ENCODE peak calls at places on chromosomes 1 and 21, in seven cellular contexts. I is iris pigment epithelial cell, L is kidney tubule cell, D is astrocyte of the spinal cord, Q is NCI-H2171, V is lung, J is amniotic stem cell. K is an unnamed sample.

GRCh38 chr1:214427871-214428277 is 123.5 kb downstream of the PTPN14 start:
- DNase-seq in L (peak), D (peak), V (no peak), Q (no peak), J (no peak), I (peak), K (no peak)

GRCh38 chr1:88730995-88731394 is 46.9 kb downstream of the PKN2 start:
- DNase-seq in J (no peak), L (no peak), I (no peak), D (no peak), V (no peak), Q (no peak), K (no peak)

GRCh38 chr1:226666714-226667113 is 72.4 kb downstream of the ITPKB start:
- DNase-seq in Q (no peak), I (no peak), V (no peak), J (no peak), D (no peak), L (no peak), K (no peak)

GRCh38 chr1:181128592-181129497 is 40.3 kb downstream of the IER5 start:
- DNase-seq in J (no peak), I (no peak), D (no peak), V (no peak), Q (peak), L (no peak), K (no peak)

GRCh38 chr1:85617582-85618237 is 37.1 kb downstream of the CCN1 start:
- DNase-seq in Q (no peak), I (peak), L (peak), D (peak), V (no peak), J (peak), K (no peak)

GRCh38 chr1:244645890-244646289 is 7.0 kb upstream of the DESI2 start:
- DNase-seq in I (no peak), J (no peak), Q (no peak), L (no peak), V (no peak), D (no peak), K (no peak)

GRCh38 chr1:20936621-20937020 is 149.5 kb upstream of the HP1BP3 start:
- DNase-seq in J (no peak), I (peak), V (no peak), D (peak), L (no peak), Q (no peak), K (no peak)

GRCh38 chr1:211599250-211599649 is 20.3 kb upstream of the SLC30A1 start:
- DNase-seq in D (no peak), I (no peak), J (no peak), V (no peak), Q (no peak), L (no peak), K (no peak)

GRCh38 chr21:41348434-41348833 is 13.4 kb upstream of the MX2 start:
- DNase-seq in Q (no peak), L (no peak), J (no peak), V (no peak), I (no peak), D (no peak), K (peak)

GRCh38 chr1:231629132-231629531 is 2.5 kb downstream of the DISC1 start:
- DNase-seq in I (peak), V (no peak), Q (no peak), D (no peak), J (no peak), L (no peak), K (no peak)

GRCh38 chr1:2803931-2804627 is 2.6 kb upstream of the TTC34 start:
- DNase-seq in D (no peak), Q (no peak), I (no peak), V (no peak), J (no peak), L (no peak), K (no peak)

GRCh38 chr1:30518696-30519095 is 204.7 kb downstream of the MATN1 start:
- DNase-seq in Q (no peak), V (no peak), I (no peak), J (no peak), L (peak), D (no peak), K (no peak)

GRCh38 chr1:117167402-117167801 is 43.3 kb downstream of the VTCN1 start:
- DNase-seq in I (peak), D (no peak), Q (no peak), L (peak), J (no peak), V (no peak), K (no peak)

GRCh38 chr1:202709276-202710041 is 795 bp downstream of the SYT2 start:
- DNase-seq in Q (no peak), D (no peak), I (no peak), V (no peak), L (no peak), J (no peak), K (no peak)

GRCh38 chr1:244077473-244078220 is 26.6 kb downstream of the ZBTB18 start:
- DNase-seq in I (no peak), Q (no peak), J (no peak), D (no peak), L (no peak), V (no peak), K (no peak)

GRCh38 chr1:77513839-77514763 is 168.4 kb downstream of the ZZZ3 start:
- DNase-seq in I (peak), J (peak), L (peak), V (no peak), Q (no peak), D (peak), K (no peak)